ENCODE peak calls at places on chromosome 17, in eight cellular contexts. L is stimulated activated CD4-positive, alpha-beta T cell treated with anti-CD3 and anti-CD28 coated beads, Interleukin-2, amount 100 ng/mL, for 24 hours; P is RPMI7951; G is NCI-H510A treated with DMSO at 0.1 percent for 48 hours; K is activated CD4-positive, alpha-beta T cell treated with anti-CD3 and anti-CD28 coated beads for 24 hours; V is HS-5; N is pancreas; B is ascending aorta. X is an unnamed sample.

GRCh38 chr17:79192503-79193500 is 118.2 kb downstream of the ENGASE start:
- DNase-seq in L (peak), P (peak), G (no peak), K (no peak), V (no peak), N (no peak), B (no peak), X (no peak)

GRCh38 chr17:55510986-55511721 is at the start of gene SMIM36:
- DNase-seq in L (no peak), P (no peak), G (no peak), K (no peak), V (no peak), N (no peak), B (no peak), X (no peak)

GRCh38 chr17:61766520-61766919 is 96.8 kb downstream of the BRIP1 start:
- DNase-seq in L (no peak), P (no peak), G (no peak), K (no peak), V (peak), N (no peak), B (no peak), X (peak)

GRCh38 chr17:65564793-65565192 is 3.3 kb upstream of the AXIN2 start:
- DNase-seq in L (no peak), P (peak), G (peak), K (no peak), V (no peak), N (peak), B (no peak), X (no peak)

GRCh38 chr17:76710863-76711611 is at the start of gene MXRA7:
- DNase-seq in L (peak), P (peak), G (no peak), K (no peak), V (no peak), N (peak), B (no peak), X (peak)

GRCh38 chr17:58332720-58333395 is 4.3 kb upstream of the TSPOAP1 start:
- DNase-seq in L (peak), P (no peak), G (no peak), K (peak), V (no peak), N (no peak), B (no peak), X (no peak)

GRCh38 chr17:37788531-37788930 is 43.7 kb upstream of the HNF1B start:
- DNase-seq in L (no peak), P (no peak), G (no peak), K (no peak), V (no peak), N (no peak), B (no peak), X (no peak)

GRCh38 chr17:76252040-76252954 is 12.0 kb upstream of the RNF157 start:
- DNase-seq in L (peak), P (peak), G (no peak), K (no peak), V (peak), N (peak), B (peak), X (peak)

GRCh38 chr17:30186761-30187160 is 48.7 kb downstream of the SLC6A4 start:
- DNase-seq in L (no peak), P (no peak), G (no peak), K (no peak), V (no peak), N (no peak), B (no peak), X (no peak)